ENCODE peak calls at places on chromosomes 5 and 9, in nine cellular contexts. One of them, this sample, is unnamed.

GRCh38 chr9:9730174-9730573 is 882.6 kb downstream of the PTPRD start:
- DNase-seq in A549: no peak
- DNase-seq in WTC11: no peak
- DNase-seq in H1: no peak
- DNase-seq in SK-N-SH: no peak
- DNase-seq in HepG2: no peak
- DNase-seq in GM12878: no peak
- DNase-seq in endothelial cell of umbilical vein: no peak
- DNase-seq in HCT116: no peak
- DNase-seq in this sample: no peak

GRCh38 chr9:94222870-94223269 is 36.2 kb upstream of the ZNF169 start:
- DNase-seq in WTC11: no peak
- DNase-seq in HCT116: no peak
- DNase-seq in HepG2: no peak
- DNase-seq in A549: no peak
- DNase-seq in SK-N-SH: no peak
- DNase-seq in H1: no peak
- DNase-seq in GM12878: no peak
- DNase-seq in endothelial cell of umbilical vein: no peak
- DNase-seq in this sample: no peak

GRCh38 chr5:83323557-83323956 is 148.0 kb upstream of the VCAN start:
- DNase-seq in HCT116: no peak
- DNase-seq in WTC11: no peak
- DNase-seq in endothelial cell of umbilical vein: no peak
- DNase-seq in HepG2: no peak
- DNase-seq in A549: no peak
- DNase-seq in H1: no peak
- DNase-seq in GM12878: no peak
- DNase-seq in SK-N-SH: no peak
- DNase-seq in this sample: no peak

GRCh38 chr5:127702913-127703575 is at the start of gene CCDC192:
- DNase-seq in GM12878: no peak
- DNase-seq in H1: no peak
- DNase-seq in WTC11: no peak
- DNase-seq in A549: no peak
- DNase-seq in HepG2: no peak
- DNase-seq in endothelial cell of umbilical vein: no peak
- DNase-seq in SK-N-SH: no peak
- DNase-seq in HCT116: no peak
- DNase-seq in this sample: no peak

GRCh38 chr5:138753794-138754698 is 821 bp downstream of the CTNNA1 start:
- DNase-seq in HCT116: peak
- DNase-seq in endothelial cell of umbilical vein: peak
- DNase-seq in SK-N-SH: peak
- DNase-seq in A549: peak
- DNase-seq in HepG2: peak
- DNase-seq in GM12878: no peak
- DNase-seq in H1: peak
- DNase-seq in WTC11: peak
- DNase-seq in this sample: peak

GRCh38 chr9:5892456-5893133 is 1.9 kb downstream of the MLANA start:
- DNase-seq in A549: no peak
- DNase-seq in GM12878: no peak
- DNase-seq in HCT116: no peak
- DNase-seq in WTC11: no peak
- DNase-seq in HepG2: no peak
- DNase-seq in endothelial cell of umbilical vein: peak
- DNase-seq in H1: no peak
- DNase-seq in SK-N-SH: no peak
- DNase-seq in this sample: no peak

GRCh38 chr5:80127037-80127642 is 92.0 kb downstream of the THBS4 start:
- DNase-seq in GM12878: no peak
- DNase-seq in WTC11: no peak
- DNase-seq in A549: no peak
- DNase-seq in HepG2: no peak
- DNase-seq in HCT116: no peak
- DNase-seq in SK-N-SH: no peak
- DNase-seq in H1: no peak
- DNase-seq in endothelial cell of umbilical vein: no peak
- DNase-seq in this sample: peak

GRCh38 chr5:150181766-150182545 is 7.9 kb upstream of the SLC6A7 start:
- DNase-seq in A549: no peak
- DNase-seq in GM12878: no peak
- DNase-seq in HCT116: no peak
- DNase-seq in HepG2: no peak
- DNase-seq in SK-N-SH: no peak
- DNase-seq in H1: no peak
- DNase-seq in WTC11: no peak
- DNase-seq in endothelial cell of umbilical vein: no peak
- DNase-seq in this sample: no peak

GRCh38 chr5:76431779-76432178 is 28.7 kb downstream of the IQGAP2 start:
- DNase-seq in GM12878: no peak
- DNase-seq in HepG2: no peak
- DNase-seq in SK-N-SH: no peak
- DNase-seq in A549: no peak
- DNase-seq in HCT116: no peak
- DNase-seq in endothelial cell of umbilical vein: no peak
- DNase-seq in H1: no peak
- DNase-seq in WTC11: no peak
- DNase-seq in this sample: no peak

GRCh38 chr9:96646081-96646991 is 8.8 kb downstream of the PRXL2C start:
- DNase-seq in SK-N-SH: no peak
- DNase-seq in GM12878: no peak
- DNase-seq in endothelial cell of umbilical vein: no peak
- DNase-seq in HCT116: no peak
- DNase-seq in A549: no peak
- DNase-seq in WTC11: no peak
- DNase-seq in H1: no peak
- DNase-seq in HepG2: no peak
- DNase-seq in this sample: peak

GRCh38 chr5:82164957-82165698 is 113.0 kb downstream of the RPS23 start:
- DNase-seq in A549: peak
- DNase-seq in GM12878: no peak
- DNase-seq in WTC11: peak
- DNase-seq in HepG2: no peak
- DNase-seq in HCT116: no peak
- DNase-seq in SK-N-SH: no peak
- DNase-seq in H1: no peak
- DNase-seq in endothelial cell of umbilical vein: no peak
- DNase-seq in this sample: no peak

GRCh38 chr5:76192837-76193236 is 109.7 kb downstream of the SV2C start:
- DNase-seq in endothelial cell of umbilical vein: no peak
- DNase-seq in GM12878: no peak
- DNase-seq in WTC11: no peak
- DNase-seq in A549: no peak
- DNase-seq in HepG2: no peak
- DNase-seq in SK-N-SH: no peak
- DNase-seq in HCT116: no peak
- DNase-seq in H1: no peak
- DNase-seq in this sample: no peak

GRCh38 chr5:14359069-14360043 is 216.2 kb downstream of the TRIO start:
- DNase-seq in H1: no peak
- DNase-seq in A549: no peak
- DNase-seq in SK-N-SH: no peak
- DNase-seq in HepG2: no peak
- DNase-seq in endothelial cell of umbilical vein: no peak
- DNase-seq in HCT116: no peak
- DNase-seq in GM12878: no peak
- DNase-seq in WTC11: no peak
- DNase-seq in this sample: no peak

GRCh38 chr5:641331-641765 is 29.2 kb downstream of the CEP72 start:
- DNase-seq in HepG2: no peak
- DNase-seq in GM12878: no peak
- DNase-seq in WTC11: no peak
- DNase-seq in HCT116: no peak
- DNase-seq in A549: no peak
- DNase-seq in H1: no peak
- DNase-seq in SK-N-SH: no peak
- DNase-seq in endothelial cell of umbilical vein: no peak
- DNase-seq in this sample: no peak

GRCh38 chr5:639253-639530 is 27.1 kb downstream of the CEP72 start:
- DNase-seq in endothelial cell of umbilical vein: no peak
- DNase-seq in WTC11: no peak
- DNase-seq in H1: no peak
- DNase-seq in A549: no peak
- DNase-seq in HepG2: no peak
- DNase-seq in HCT116: no peak
- DNase-seq in GM12878: no peak
- DNase-seq in SK-N-SH: no peak
- DNase-seq in this sample: no peak

GRCh38 chr5:642481-642880 is 30.3 kb downstream of the CEP72 start:
- DNase-seq in WTC11: no peak
- DNase-seq in A549: no peak
- DNase-seq in HepG2: no peak
- DNase-seq in GM12878: no peak
- DNase-seq in HCT116: no peak
- DNase-seq in SK-N-SH: no peak
- DNase-seq in endothelial cell of umbilical vein: no peak
- DNase-seq in H1: no peak
- DNase-seq in this sample: no peak

GRCh38 chr5:639584-640213 is 27.6 kb downstream of the CEP72 start:
- DNase-seq in HCT116: no peak
- DNase-seq in endothelial cell of umbilical vein: no peak
- DNase-seq in H1: no peak
- DNase-seq in WTC11: no peak
- DNase-seq in A549: no peak
- DNase-seq in HepG2: no peak
- DNase-seq in GM12878: no peak
- DNase-seq in SK-N-SH: no peak
- DNase-seq in this sample: no peak

DNA sequence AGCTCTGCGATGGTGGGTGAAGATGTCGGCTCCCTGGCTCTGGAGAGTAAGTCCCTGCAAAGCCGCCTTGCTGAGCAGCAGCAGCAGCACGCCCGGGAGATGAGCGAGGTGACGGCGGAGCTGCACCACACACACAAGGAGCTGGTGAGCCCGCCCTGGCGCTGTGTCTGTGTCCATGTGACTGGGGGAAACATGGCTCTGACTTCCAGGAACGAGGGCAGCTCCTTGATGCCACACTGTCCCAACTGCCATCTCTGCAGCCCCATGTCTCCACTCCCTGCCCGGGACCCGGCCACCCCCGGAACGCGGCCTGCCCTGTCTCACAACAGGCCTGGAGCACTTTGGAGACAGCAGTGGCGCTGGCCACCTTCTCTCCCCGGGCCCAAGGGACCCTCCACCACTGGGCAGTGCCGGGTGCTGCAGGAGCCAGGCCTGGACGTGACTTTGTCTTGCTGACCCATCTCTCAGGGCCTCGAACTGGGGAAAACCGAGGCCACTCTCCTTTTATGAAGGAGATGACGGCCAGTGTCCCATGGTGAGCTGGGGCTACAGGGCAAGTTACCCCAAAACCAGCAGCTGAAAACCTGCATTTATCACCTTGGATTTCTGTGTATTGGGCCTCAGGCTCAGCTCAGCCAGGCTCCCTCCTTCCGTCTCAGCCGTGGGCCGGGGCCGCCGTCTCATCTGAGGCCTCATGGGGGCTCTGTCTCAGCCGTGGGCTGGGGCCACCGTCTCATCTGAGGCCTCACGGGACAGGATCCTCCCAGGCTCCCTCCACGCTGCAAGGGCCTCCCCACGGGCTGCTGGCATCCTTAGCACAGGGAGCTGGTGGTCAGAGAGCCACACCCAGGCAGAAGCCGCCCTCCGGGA is 28.6 kb downstream of the CEP72 start:
- DNase-seq in HepG2: no peak
- DNase-seq in GM12878: no peak
- DNase-seq in H1: peak
- DNase-seq in A549: no peak
- DNase-seq in endothelial cell of umbilical vein: no peak
- DNase-seq in HCT116: no peak
- DNase-seq in SK-N-SH: no peak
- DNase-seq in WTC11: no peak
- DNase-seq in this sample: no peak
- TF ChIP-seq MAX in HepG2: no peak
- TF ChIP-seq MAX in GM12878: no peak
- TF ChIP-seq MAX in H1: no peak
- TF ChIP-seq MAX in A549: no peak
- TF ChIP-seq MAX in endothelial cell of umbilical vein: no peak
- TF ChIP-seq MAX in HCT116: no peak
- TF ChIP-seq MAX in SK-N-SH: no peak
- TF ChIP-seq MAX in WTC11: no peak
- TF ChIP-seq MAX in this sample: no peak

DNA sequence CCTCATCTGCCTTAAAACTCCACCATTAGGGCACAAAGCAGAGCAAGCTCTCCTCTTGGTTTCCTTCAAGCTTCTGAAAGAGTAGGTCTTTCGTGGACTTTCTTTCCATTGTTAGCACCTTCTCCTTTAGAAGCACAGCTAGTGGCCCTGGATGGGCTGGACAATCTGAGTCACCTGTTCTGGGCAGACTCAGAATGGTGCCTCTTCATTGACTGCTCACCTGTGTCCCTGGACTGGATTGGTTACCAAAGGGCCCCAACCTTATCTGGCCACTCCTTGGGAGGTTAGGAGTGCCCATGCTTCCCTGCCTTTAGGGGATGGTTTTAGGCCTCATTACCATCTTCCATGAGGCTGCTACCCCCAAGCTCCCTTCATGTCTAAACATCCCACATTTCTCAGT is 23.2 kb downstream of the TMEM174 start:
- DNase-seq in WTC11: no peak
- DNase-seq in HepG2: no peak
- DNase-seq in endothelial cell of umbilical vein: no peak
- DNase-seq in A549: no peak
- DNase-seq in HCT116: no peak
- DNase-seq in H1: no peak
- DNase-seq in GM12878: no peak
- DNase-seq in SK-N-SH: no peak
- DNase-seq in this sample: no peak
- TF ChIP-seq CTCF in WTC11: no peak
- TF ChIP-seq CTCF in HepG2: no peak
- TF ChIP-seq CTCF in endothelial cell of umbilical vein: no peak
- TF ChIP-seq CTCF in A549: no peak
- TF ChIP-seq CTCF in HCT116: no peak
- TF ChIP-seq CTCF in H1: no peak
- TF ChIP-seq CTCF in GM12878: no peak
- TF ChIP-seq CTCF in SK-N-SH: no peak
- TF ChIP-seq CTCF in this sample: no peak

DNA sequence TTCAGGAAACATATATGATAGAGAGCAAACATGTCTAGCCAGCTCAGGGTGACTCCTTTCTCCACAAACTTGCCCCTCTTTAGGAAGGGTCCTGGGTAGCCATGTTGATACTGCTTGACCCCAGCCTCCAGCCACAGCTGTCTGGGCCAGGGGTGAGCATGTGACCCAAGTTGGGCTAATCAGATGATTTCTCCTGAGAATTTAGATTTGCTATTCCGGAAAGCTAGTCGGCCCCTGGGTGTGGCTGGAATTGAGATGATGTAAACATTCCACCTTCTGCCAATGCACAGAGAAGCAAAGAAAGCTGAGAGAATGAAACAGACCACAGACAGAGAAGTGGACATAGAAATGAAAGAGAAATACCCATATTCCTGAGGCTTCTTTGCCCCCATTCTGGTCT is 17.8 kb upstream of the B4GALT1 start:
- DNase-seq in HepG2: no peak
- DNase-seq in GM12878: no peak
- DNase-seq in endothelial cell of umbilical vein: no peak
- DNase-seq in WTC11: no peak
- DNase-seq in A549: no peak
- DNase-seq in H1: no peak
- DNase-seq in SK-N-SH: no peak
- DNase-seq in HCT116: no peak
- DNase-seq in this sample: no peak
- TF ChIP-seq MAX in HepG2: no peak
- TF ChIP-seq MAX in GM12878: no peak
- TF ChIP-seq MAX in endothelial cell of umbilical vein: no peak
- TF ChIP-seq MAX in WTC11: no peak
- TF ChIP-seq MAX in A549: no peak
- TF ChIP-seq MAX in H1: no peak
- TF ChIP-seq MAX in SK-N-SH: no peak
- TF ChIP-seq MAX in HCT116: no peak
- TF ChIP-seq MAX in this sample: no peak

GRCh38 chr9:36147441-36148175 is 11.1 kb downstream of the GLIPR2 start:
- DNase-seq in WTC11: no peak
- DNase-seq in HepG2: no peak
- DNase-seq in H1: no peak
- DNase-seq in GM12878: no peak
- DNase-seq in endothelial cell of umbilical vein: no peak
- DNase-seq in SK-N-SH: no peak
- DNase-seq in A549: no peak
- DNase-seq in HCT116: no peak
- DNase-seq in this sample: no peak
- TF ChIP-seq CTCF in WTC11: no peak
- TF ChIP-seq CTCF in HepG2: no peak
- TF ChIP-seq CTCF in H1: no peak
- TF ChIP-seq CTCF in GM12878: no peak
- TF ChIP-seq CTCF in endothelial cell of umbilical vein: no peak
- TF ChIP-seq CTCF in SK-N-SH: no peak
- TF ChIP-seq CTCF in A549: no peak
- TF ChIP-seq CTCF in HCT116: no peak
- TF ChIP-seq CTCF in this sample: no peak